ENCODE peak calls at places on chromosomes 11 and 22, in eight cellular contexts. O is chondrocyte, Y is AG09319, F is epithelial cell of esophagus, T is HFFc6, G is adrenal gland, E is lower lobe of right lung, M is cardiac muscle cell. C is an unnamed sample.

GRCh38 chr11:68287419-68287818 is 15.6 kb upstream of the C11orf24 start:
- DNase-seq in G (no peak), M (no peak), Y (no peak), O (no peak), T (no peak), F (no peak), E (no peak), C (no peak)

GRCh38 chr11:62552931-62553838 is 6.6 kb upstream of the AHNAK start:
- DNase-seq in E (peak), G (peak), F (peak), M (peak), T (peak), O (no peak), Y (peak), C (peak)

GRCh38 chr11:118679483-118679882 is at the start of gene TREH:
- DNase-seq in E (no peak), T (no peak), O (no peak), G (no peak), M (no peak), Y (no peak), F (no peak), C (no peak)

GRCh38 chr22:28252539-28252938 is 333.5 kb upstream of the PITPNB start:
- DNase-seq in M (no peak), G (no peak), O (no peak), Y (no peak), F (no peak), T (no peak), E (no peak), C (no peak)

GRCh38 chr22:32030508-32031247 is 12.4 kb upstream of the SLC5A1 start:
- DNase-seq in M (no peak), E (no peak), F (no peak), O (no peak), G (no peak), T (no peak), Y (no peak), C (no peak)

GRCh38 chr11:65643971-65644370 is 6.1 kb downstream of the SIPA1 start:
- DNase-seq in G (no peak), O (no peak), Y (no peak), M (no peak), T (no peak), E (no peak), F (peak), C (peak)

GRCh38 chr11:75475767-75476650 is 43.0 kb upstream of the KLHL35 start:
- DNase-seq in M (no peak), F (peak), Y (no peak), T (no peak), G (peak), O (no peak), E (peak), C (no peak)

GRCh38 chr11:3810951-3811350 is 2.6 kb downstream of the PGAP2 start:
- DNase-seq in T (peak), O (no peak), Y (no peak), G (no peak), F (no peak), M (no peak), E (no peak), C (no peak)

GRCh38 chr11:81098471-81098870 is 1635.2 kb downstream of the FAM181B start:
- DNase-seq in T (no peak), F (no peak), E (no peak), G (no peak), Y (no peak), O (no peak), M (peak), C (no peak)

GRCh38 chr11:128728767-128729587 is 35.1 kb downstream of the FLI1 start:
- DNase-seq in M (no peak), F (no peak), G (no peak), E (no peak), Y (no peak), T (no peak), O (no peak), C (no peak)

GRCh38 chr11:100637706-100638105 is 49.4 kb upstream of the ARHGAP42 start:
- DNase-seq in Y (no peak), T (no peak), E (no peak), M (no peak), O (no peak), F (no peak), G (no peak), C (no peak)

GRCh38 chr11:132119573-132119972 is 749.2 kb downstream of the NTM start:
- DNase-seq in O (no peak), Y (no peak), G (no peak), M (no peak), F (no peak), T (no peak), E (no peak), C (no peak)

GRCh38 chr11:108944486-108945178 is 279.8 kb downstream of the DDX10 start:
- DNase-seq in F (no peak), M (no peak), E (no peak), T (no peak), O (no peak), G (no peak), Y (no peak), C (no peak)

GRCh38 chr11:86230921-86231320 is 13.6 kb upstream of the EED start:
- DNase-seq in Y (no peak), T (peak), E (no peak), M (no peak), G (no peak), F (peak), O (no peak), C (no peak)

GRCh38 chr11:130118165-130118564 is 41.4 kb upstream of the ST14 start:
- DNase-seq in T (no peak), E (no peak), O (no peak), M (no peak), F (no peak), Y (no peak), G (no peak), C (no peak)

GRCh38 chr22:46193898-46194310 is 43.6 kb downstream of the PPARA start:
- DNase-seq in G (no peak), M (no peak), Y (no peak), O (no peak), T (no peak), F (no peak), E (no peak), C (no peak)

GRCh38 chr22:24543679-24544243 is 11.2 kb downstream of the GUCD1 start:
- DNase-seq in O (no peak), T (no peak), E (no peak), M (no peak), Y (no peak), F (no peak), G (no peak), C (no peak)

GRCh38 chr11:16047073-16047472 is 309.3 kb downstream of the SOX6 start:
- DNase-seq in G (no peak), F (no peak), M (no peak), T (no peak), O (no peak), E (no peak), Y (no peak), C (no peak)

GRCh38 chr22:45648320-45649070 is 23.1 kb upstream of the ATXN10 start:
- DNase-seq in M (no peak), T (no peak), G (no peak), F (no peak), O (peak), E (no peak), Y (no peak), C (no peak)

GRCh38 chr11:103420593-103420992 is 311.4 kb downstream of the DYNC2H1 start:
- DNase-seq in E (no peak), G (no peak), O (no peak), Y (no peak), F (peak), T (peak), M (no peak), C (no peak)

GRCh38 chr11:10307022-10307410 is 2.1 kb downstream of the ADM start:
- DNase-seq in G (no peak), Y (no peak), T (no peak), O (no peak), E (no peak), M (no peak), F (no peak), C (no peak)

GRCh38 chr22:22408269-22408668 is 100.3 kb downstream of the ZNF280B start:
- DNase-seq in F (no peak), O (no peak), G (no peak), Y (no peak), E (no peak), T (no peak), M (no peak), C (no peak)

GRCh38 chr22:45163074-45163416 is 680 bp upstream of the NUP50 start:
- DNase-seq in M (peak), F (peak), T (peak), Y (no peak), E (no peak), G (peak), O (no peak), C (no peak)

GRCh38 chr11:69202511-69203221 is 46.9 kb downstream of the SMIM38 start:
- DNase-seq in T (no peak), O (peak), M (no peak), E (no peak), Y (no peak), F (no peak), G (no peak), C (peak)

GRCh38 chr11:50070389-50070788 is 37.7 kb downstream of the OR4C45 start:
- DNase-seq in F (no peak), E (no peak), M (no peak), Y (no peak), O (no peak), G (no peak), T (no peak), C (no peak)

GRCh38 chr11:50074161-50074560 is 41.5 kb downstream of the OR4C45 start:
- DNase-seq in Y (no peak), O (no peak), M (no peak), F (no peak), E (no peak), T (no peak), G (no peak), C (no peak)

GRCh38 chr11:50072226-50073112 is 39.8 kb downstream of the OR4C45 start:
- DNase-seq in E (no peak), M (no peak), O (no peak), T (no peak), F (no peak), G (no peak), Y (no peak), C (peak)

GRCh38 chr11:50073113-50074105 is 40.7 kb downstream of the OR4C45 start:
- DNase-seq in Y (no peak), M (no peak), O (no peak), T (no peak), G (no peak), E (no peak), F (no peak), C (no peak)

DNA sequence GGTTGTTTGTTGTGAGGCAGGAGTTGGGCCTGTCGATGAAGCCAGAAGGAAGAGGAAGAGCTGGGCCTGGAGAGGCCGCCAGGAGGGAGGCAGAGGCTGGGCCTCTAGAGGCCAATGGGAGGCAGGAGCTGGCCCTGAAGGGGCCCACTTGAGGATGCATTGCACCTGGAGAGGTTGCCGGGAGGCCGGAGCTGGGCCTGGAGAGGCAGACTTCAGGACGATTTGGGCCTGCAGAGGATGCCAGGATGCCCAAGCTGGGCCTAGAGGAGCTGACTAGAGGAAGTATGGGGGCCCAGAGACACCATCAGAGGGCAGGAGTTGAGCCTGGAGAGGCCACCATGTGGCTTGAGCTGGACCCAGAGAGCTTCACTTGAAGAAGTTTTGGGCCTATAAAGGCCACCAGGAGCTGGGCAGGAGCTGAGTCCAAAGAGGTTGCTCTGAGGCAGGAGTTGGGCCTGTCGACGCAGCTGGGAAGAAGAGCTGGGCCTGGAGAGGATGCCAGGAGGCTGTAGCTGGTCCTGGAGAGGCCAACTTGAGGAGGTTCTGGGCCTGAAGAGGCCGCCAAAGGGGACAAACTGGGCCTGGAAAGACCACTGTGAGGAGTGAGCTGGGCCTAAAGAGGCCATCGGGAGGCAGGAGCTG is 39.0 kb downstream of the OR4C45 start:
- DNase-seq in Y (no peak), E (no peak), O (no peak), F (no peak), M (no peak), T (no peak), G (no peak), C (no peak)
- TF ChIP-seq CTCF in Y (no peak), E (no peak), O (no peak), F (no peak), M (no peak), T (no peak), G (no peak), C (no peak)

GRCh38 chr11:79062814-79063762 is 377.7 kb downstream of the TENM4 start:
- DNase-seq in T (no peak), M (peak), Y (no peak), G (no peak), E (no peak), F (peak), O (no peak), C (no peak)
- TF ChIP-seq CTCF in T (peak), M (peak), Y (peak), G (no peak), E (peak), F (peak), O (peak), C (peak)

GRCh38 chr22:37547249-37547741 is 13.0 kb upstream of the CDC42EP1 start:
- DNase-seq in O (no peak), F (no peak), T (no peak), G (no peak), E (no peak), M (no peak), Y (no peak), C (no peak)

GRCh38 chr22:37551981-37552380 is 8.3 kb upstream of the CDC42EP1 start:
- DNase-seq in F (no peak), G (no peak), O (no peak), E (no peak), Y (no peak), M (no peak), T (no peak), C (no peak)

GRCh38 chr22:37546436-37547248 is 13.6 kb upstream of the CDC42EP1 start:
- DNase-seq in F (no peak), E (peak), M (peak), Y (no peak), T (peak), O (no peak), G (peak), C (no peak)

GRCh38 chr22:37552560-37553163 is 7.6 kb upstream of the CDC42EP1 start:
- DNase-seq in M (peak), Y (no peak), O (no peak), F (peak), G (no peak), T (peak), E (no peak), C (no peak)

GRCh38 chr22:37549704-37550059 is 10.6 kb upstream of the CDC42EP1 start:
- DNase-seq in M (peak), O (no peak), Y (no peak), T (peak), E (peak), F (no peak), G (peak), C (no peak)
- TF ChIP-seq CTCF in M (peak), O (peak), Y (peak), T (peak), E (peak), F (no peak), G (peak), C (peak)

GRCh38 chr11:581342-581741 is 5.1 kb downstream of the PHRF1 start:
- DNase-seq in G (no peak), T (no peak), O (no peak), Y (no peak), E (no peak), M (no peak), F (no peak), C (no peak)
- TF ChIP-seq CTCF in G (no peak), T (no peak), O (no peak), Y (no peak), E (no peak), M (no peak), F (no peak), C (no peak)

DNA sequence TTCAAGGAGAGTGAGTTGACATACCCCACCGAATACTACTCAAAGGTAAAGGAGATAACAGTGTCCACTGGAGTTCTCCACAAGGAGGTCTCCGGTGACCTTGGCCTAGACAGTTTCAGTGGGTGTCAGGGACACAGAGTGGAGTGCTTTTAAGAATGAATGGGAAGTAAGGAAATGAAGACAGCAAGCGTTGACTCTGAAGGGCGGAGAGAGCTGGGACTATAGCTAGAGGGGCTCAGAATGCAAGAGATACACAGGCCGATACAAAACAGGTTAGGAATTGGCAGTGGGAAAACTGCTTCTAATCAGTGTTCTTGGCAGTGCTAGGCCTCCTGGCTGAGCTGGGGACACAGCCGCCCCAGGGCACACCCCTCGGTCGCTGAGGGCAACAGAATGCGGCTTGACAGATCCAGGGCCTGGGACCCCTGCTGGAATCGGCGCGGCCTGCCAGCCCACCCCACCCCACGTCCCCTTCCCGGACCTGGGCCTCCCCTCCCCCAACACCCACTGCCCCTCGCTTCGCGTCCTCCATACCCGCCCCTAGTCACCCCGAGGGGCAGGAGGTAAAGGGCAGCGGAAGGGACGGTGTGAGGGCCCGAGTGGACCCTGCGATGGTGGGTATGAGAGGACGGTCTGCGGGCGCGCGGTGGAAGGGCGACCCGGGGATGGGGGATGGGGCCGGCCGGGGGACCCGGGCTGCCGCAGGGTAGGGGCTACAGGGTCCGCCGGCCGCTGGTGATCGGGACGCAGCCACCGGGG is 516 bp downstream of the APBB1 start:
- DNase-seq in E (no peak), O (no peak), G (peak), T (no peak), F (no peak), Y (no peak), M (peak), C (no peak)
- TF ChIP-seq CTCF in E (no peak), O (no peak), G (no peak), T (no peak), F (no peak), Y (no peak), M (no peak), C (no peak)

DNA sequence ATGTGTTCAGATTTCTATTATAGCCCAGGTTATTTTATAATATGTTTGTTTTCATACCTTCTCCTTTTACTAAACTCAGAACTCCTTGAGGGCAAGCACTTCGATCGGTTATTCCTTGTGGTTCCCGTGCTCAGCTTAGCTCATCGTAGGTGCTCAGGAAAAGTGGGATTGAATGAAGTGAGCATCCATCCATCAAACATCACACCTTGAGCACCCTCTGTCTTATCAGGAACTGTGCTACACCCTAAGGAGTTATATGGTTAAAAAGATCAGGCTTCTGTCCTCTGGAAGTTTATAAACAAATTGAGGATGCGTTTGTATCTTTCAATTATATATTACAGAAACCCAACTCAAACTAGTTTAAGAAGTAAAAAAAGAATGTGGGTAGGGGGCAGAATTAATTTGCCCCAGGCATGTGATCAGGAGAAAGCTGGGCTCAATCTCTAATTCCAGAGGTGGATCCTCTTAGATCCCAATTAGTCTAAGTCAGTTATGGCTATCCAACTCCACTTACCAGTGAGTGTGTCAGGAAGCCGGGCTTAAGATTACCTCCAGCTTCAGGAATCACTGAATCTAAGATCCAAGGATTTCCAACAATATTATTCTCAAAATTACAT is 59.9 kb upstream of the RRAS2 start:
- DNase-seq in T (no peak), O (no peak), Y (no peak), F (peak), E (no peak), G (no peak), M (no peak), C (no peak)
- TF ChIP-seq CTCF in T (peak), O (peak), Y (peak), F (peak), E (peak), G (no peak), M (peak), C (peak)